ENCODE peak calls at places on chromosome 7, in ten cellular contexts. F is heart right ventricle; C is A673; Y is GM20000; V is SHP77 treated with DMSO at 0.1 percent for 48 hours; S is GM10248; G is HT1080; N is stromal cell of bone marrow; Z is NCI-H460; K is activated CD8-positive, alpha-beta memory T cell treated with anti-CD3 and anti-CD28 coated beads, Interleukin-2, amount 50 U/mL, for 48 hours. W is an unnamed sample.

GRCh38 chr7:47574473-47575328 is 7.2 kb downstream of the TNS3 start:
- DNase-seq in V (no peak), Z (no peak), S (no peak), G (no peak), C (no peak), Y (no peak), N (no peak), F (no peak), K (no peak), W (no peak)

GRCh38 chr7:142469653-142470335 is 211.9 kb upstream of the PRSS58 start:
- DNase-seq in Z (no peak), N (no peak), F (no peak), C (no peak), S (no peak), K (no peak), V (no peak), G (no peak), Y (no peak), W (no peak)

GRCh38 chr7:6121141-6121540 is 90.0 kb downstream of the ANKRD61 start:
- DNase-seq in G (peak; percentile 57), V (no peak), Y (no peak), Z (no peak), C (no peak), F (no peak), N (no peak), S (no peak), K (no peak), W (no peak)

GRCh38 chr7:37942934-37943610 is 22.6 kb downstream of the EPDR1 start:
- DNase-seq in S (peak; percentile 26), C (no peak), F (peak; percentile 80), G (no peak), N (peak; percentile 75), K (no peak), Z (no peak), V (no peak), Y (no peak), W (peak; percentile 82)

GRCh38 chr7:154868901-154869300 is 134.0 kb downstream of the PAXIP1 start:
- DNase-seq in K (no peak), Y (no peak), Z (no peak), G (no peak), N (no peak), V (no peak), F (no peak), C (no peak), S (no peak), W (no peak)

GRCh38 chr7:137508437-137509175 is 165.1 kb upstream of the PTN start:
- DNase-seq in G (peak; percentile 88), Y (no peak), S (no peak), N (peak; percentile 15), Z (no peak), F (no peak), V (no peak), C (no peak), K (no peak), W (no peak)

GRCh38 chr7:158698657-158699195 is 5.9 kb downstream of the NCAPG2 start:
- DNase-seq in C (no peak), F (no peak), G (no peak), Z (no peak), N (no peak), V (no peak), Y (no peak), K (no peak), S (no peak), W (no peak)

GRCh38 chr7:150370612-150371071 is 2.0 kb downstream of the REPIN1 start:
- DNase-seq in C (no peak), Z (no peak), G (no peak), N (peak; percentile 51), F (no peak), K (no peak), S (no peak), V (no peak), Y (no peak), W (no peak)

GRCh38 chr7:128347573-128348147 is 4.0 kb upstream of the RBM28 start:
- DNase-seq in S (peak; percentile 52), N (no peak), K (peak; percentile 73), Y (peak; percentile 60), G (peak; percentile 22), F (peak; percentile 53), C (peak; percentile 75), Z (peak; percentile 53), V (peak; percentile 15), W (peak; percentile 45)

GRCh38 chr7:158530800-158531609 is 56.6 kb downstream of the PTPRN2 start:
- DNase-seq in K (no peak), Y (no peak), G (no peak), N (no peak), F (no peak), V (no peak), C (no peak), S (no peak), Z (no peak), W (no peak)

GRCh38 chr7:134729895-134730294 is 49.5 kb upstream of the CALD1 start:
- DNase-seq in N (no peak), V (no peak), S (no peak), C (no peak), Z (no peak), Y (no peak), G (no peak), F (no peak), K (no peak), W (no peak)

GRCh38 chr7:91182819-91183405 is 81.3 kb upstream of the FZD1 start:
- DNase-seq in V (no peak), F (no peak), G (peak; percentile 77), S (no peak), K (no peak), Z (no peak), C (no peak), Y (no peak), N (peak; percentile 92), W (no peak)

GRCh38 chr7:142347091-142347490 is 89.2 kb upstream of the PRSS58 start:
- DNase-seq in Y (no peak), Z (no peak), N (no peak), C (no peak), F (no peak), V (no peak), S (no peak), G (no peak), K (no peak), W (no peak)

GRCh38 chr7:116273918-116274301 is 63.6 kb downstream of the TES start:
- DNase-seq in S (no peak), K (no peak), C (no peak), Y (no peak), V (no peak), Z (no peak), F (no peak), G (no peak), N (no peak), W (no peak)

GRCh38 chr7:22853674-22854157 is 31.1 kb upstream of the TOMM7 start:
- DNase-seq in S (no peak), C (peak; percentile 71), F (no peak), Y (no peak), Z (no peak), V (no peak), K (no peak), N (no peak), G (no peak), W (no peak)

GRCh38 chr7:1533569-1534329 is 3.2 kb downstream of the MAFK start:
- DNase-seq in F (peak; percentile 55), K (peak; percentile 74), G (peak; percentile 97), N (peak; percentile 68), S (peak; percentile 77), C (peak; percentile 42), Z (peak; percentile 75), V (no peak), Y (peak; percentile 78), W (peak; percentile 54)

GRCh38 chr7:18036783-18037182 is 9.1 kb upstream of the PRPS1L1 start:
- DNase-seq in G (no peak), N (no peak), S (no peak), V (no peak), C (no peak), F (no peak), Z (no peak), Y (no peak), K (no peak), W (no peak)

GRCh38 chr7:151472644-151473380 is 32.9 kb upstream of the CRYGN start:
- DNase-seq in Y (no peak), K (no peak), G (no peak), V (no peak), C (no peak), N (no peak), F (no peak), Z (peak; percentile 90), S (no peak), W (no peak)

GRCh38 chr7:85150624-85151023 is 36.2 kb downstream of the SEMA3D start:
- DNase-seq in Z (no peak), Y (no peak), S (no peak), G (peak; percentile 21), N (no peak), V (no peak), C (no peak), K (no peak), F (no peak), W (no peak)

GRCh38 chr7:75872073-75872782 is 6.6 kb upstream of the RHBDD2 start:
- DNase-seq in S (no peak), Y (no peak), F (no peak), V (no peak), C (no peak), Z (no peak), K (no peak), N (no peak), G (peak; percentile 49), W (no peak)

GRCh38 chr7:2631924-2632716 is at the start of gene TTYH3:
- DNase-seq in Z (no peak), N (no peak), V (no peak), F (no peak), Y (no peak), K (peak; percentile 79), S (no peak), C (no peak), G (no peak), W (no peak)

GRCh38 chr7:47625861-47626444 is 44.0 kb upstream of the TNS3 start:
- DNase-seq in N (no peak), S (no peak), Z (no peak), K (no peak), G (no peak), Y (no peak), V (no peak), C (no peak), F (no peak), W (no peak)

GRCh38 chr7:140041626-140042385 is 20.9 kb downstream of the PARP12 start:
- DNase-seq in S (no peak), G (no peak), C (no peak), Y (no peak), Z (no peak), V (no peak), F (no peak), N (no peak), K (no peak), W (no peak)

GRCh38 chr7:66604198-66604597 is 24.5 kb upstream of the KCTD7 start:
- DNase-seq in K (no peak), Z (no peak), Y (no peak), F (no peak), G (no peak), C (no peak), V (no peak), S (no peak), N (no peak), W (no peak)

GRCh38 chr7:121331048-121331447 is 2.2 kb downstream of the WNT16 start:
- DNase-seq in Z (no peak), G (no peak), K (no peak), Y (no peak), V (no peak), C (no peak), N (no peak), S (no peak), F (no peak), W (no peak)

GRCh38 chr7:95840953-95841950 is 68.9 kb downstream of the DYNC1I1 start:
- DNase-seq in F (no peak), Z (peak; percentile 14), G (peak; percentile 9), S (peak; percentile 40), C (peak; percentile 50), V (no peak), K (no peak), N (no peak), Y (peak; percentile 28), W (no peak)

GRCh38 chr7:117157121-117157870 is 165.6 kb downstream of the WNT2 start:
- DNase-seq in V (no peak), N (peak; percentile 95), F (peak; percentile 29), Y (no peak), S (no peak), K (no peak), G (peak; percentile 83), C (peak; percentile 27), Z (peak; percentile 18), W (peak; percentile 17)

GRCh38 chr7:94452257-94452656 is 57.4 kb upstream of the CASD1 start:
- DNase-seq in N (no peak), Y (no peak), S (no peak), Z (no peak), G (no peak), C (no peak), K (no peak), F (no peak), V (peak; percentile 69), W (no peak)

W was measured in left ventricle myocardium inferior.